ENCODE peak calls at places on chromosomes 5 and 9, in four cellular contexts. One of them, this sample, is unnamed.

GRCh38 chr9:90593646-90594045 is 49.0 kb downstream of the DIRAS2 start:
- DNase-seq in ovary: no peak
- DNase-seq in tibial artery: no peak
- DNase-seq in transverse colon: no peak
- DNase-seq in this sample: no peak

GRCh38 chr5:84430863-84431663 is 46.4 kb upstream of the EDIL3 start:
- DNase-seq in ovary: no peak
- DNase-seq in tibial artery: no peak
- DNase-seq in transverse colon: no peak
- DNase-seq in this sample: no peak

GRCh38 chr5:120457839-120458507 is 6.1 kb upstream of the PRR16 start:
- DNase-seq in ovary: peak; percentile 80
- DNase-seq in tibial artery: peak; percentile 81
- DNase-seq in transverse colon: peak; percentile 81
- DNase-seq in this sample: peak; percentile 88

GRCh38 chr9:69919461-69920061 is 98.9 kb downstream of the CFAP95 start:
- DNase-seq in ovary: no peak
- DNase-seq in tibial artery: no peak
- DNase-seq in transverse colon: no peak
- DNase-seq in this sample: no peak

GRCh38 chr5:177608243-177609075 is 8.5 kb downstream of the B4GALT7 start:
- DNase-seq in ovary: no peak
- DNase-seq in tibial artery: no peak
- DNase-seq in transverse colon: no peak
- DNase-seq in this sample: no peak

GRCh38 chr9:95157491-95158151 is 159.9 kb downstream of the FANCC start:
- DNase-seq in ovary: peak; percentile 76
- DNase-seq in tibial artery: peak; percentile 59
- DNase-seq in transverse colon: peak; percentile 24
- DNase-seq in this sample: peak; percentile 49

GRCh38 chr5:173595826-173596225 is 20.6 kb downstream of the BOD1 start:
- DNase-seq in ovary: no peak
- DNase-seq in tibial artery: no peak
- DNase-seq in transverse colon: no peak
- DNase-seq in this sample: no peak

GRCh38 chr9:38277601-38278200 is 114.8 kb upstream of the ALDH1B1 start:
- DNase-seq in ovary: no peak
- DNase-seq in tibial artery: no peak
- DNase-seq in transverse colon: peak; percentile 26
- DNase-seq in this sample: no peak

GRCh38 chr9:34102796-34103195 is 23.7 kb downstream of the DCAF12 start:
- DNase-seq in ovary: no peak
- DNase-seq in tibial artery: no peak
- DNase-seq in transverse colon: no peak
- DNase-seq in this sample: no peak

GRCh38 chr5:94094793-94095441 is 353.5 kb upstream of the POU5F2 start:
- DNase-seq in ovary: no peak
- DNase-seq in tibial artery: no peak
- DNase-seq in transverse colon: no peak
- DNase-seq in this sample: no peak

GRCh38 chr5:119269061-119269579 is 86.7 kb upstream of the TNFAIP8 start:
- DNase-seq in ovary: no peak
- DNase-seq in tibial artery: peak; percentile 26
- DNase-seq in transverse colon: peak; percentile 61
- DNase-seq in this sample: peak; percentile 51

GRCh38 chr5:174527936-174528557 is 196.3 kb upstream of the MSX2 start:
- DNase-seq in ovary: no peak
- DNase-seq in tibial artery: no peak
- DNase-seq in transverse colon: no peak
- DNase-seq in this sample: no peak

GRCh38 chr5:78677777-78678668 is 29.5 kb upstream of the LHFPL2 start:
- DNase-seq in ovary: peak; percentile 85
- DNase-seq in tibial artery: peak; percentile 85
- DNase-seq in transverse colon: peak; percentile 40
- DNase-seq in this sample: peak; percentile 40

GRCh38 chr5:143554194-143554717 is 150.8 kb upstream of the NR3C1 start:
- DNase-seq in ovary: no peak
- DNase-seq in tibial artery: no peak
- DNase-seq in transverse colon: no peak
- DNase-seq in this sample: no peak

GRCh38 chr9:37897665-37898064 is 6.3 kb downstream of the SLC25A51 start:
- DNase-seq in ovary: no peak
- DNase-seq in tibial artery: no peak
- DNase-seq in transverse colon: no peak
- DNase-seq in this sample: no peak

GRCh38 chr9:124355941-124356744 is 59.1 kb downstream of the PSMB7 start:
- DNase-seq in ovary: no peak
- DNase-seq in tibial artery: no peak
- DNase-seq in transverse colon: no peak
- DNase-seq in this sample: no peak

GRCh38 chr9:116900007-116900367 is 212.9 kb downstream of the TRIM32 start:
- DNase-seq in ovary: no peak
- DNase-seq in tibial artery: no peak
- DNase-seq in transverse colon: no peak
- DNase-seq in this sample: no peak

GRCh38 chr9:95058121-95058785 is 259.3 kb downstream of the FANCC start:
- DNase-seq in ovary: no peak
- DNase-seq in tibial artery: no peak
- DNase-seq in transverse colon: no peak
- DNase-seq in this sample: no peak

GRCh38 chr5:115098041-115098702 is 71.5 kb downstream of the TRIM36 start:
- DNase-seq in ovary: peak; percentile 30
- DNase-seq in tibial artery: no peak
- DNase-seq in transverse colon: peak; percentile 23
- DNase-seq in this sample: peak; percentile 42

GRCh38 chr5:104611419-104611818 is 1048.8 kb upstream of the NUDT12 start:
- DNase-seq in ovary: no peak
- DNase-seq in tibial artery: no peak
- DNase-seq in transverse colon: no peak
- DNase-seq in this sample: peak; percentile 2

GRCh38 chr9:135415586-135415985 is 64.0 kb upstream of the PPP1R26 start:
- DNase-seq in ovary: no peak
- DNase-seq in tibial artery: no peak
- DNase-seq in transverse colon: no peak
- DNase-seq in this sample: no peak

GRCh38 chr5:57417981-57418380 is 64.6 kb downstream of the ACTBL2 start:
- DNase-seq in ovary: no peak
- DNase-seq in tibial artery: no peak
- DNase-seq in transverse colon: no peak
- DNase-seq in this sample: no peak

GRCh38 chr5:66291771-66292170 is 147.7 kb downstream of the SREK1 start:
- DNase-seq in ovary: no peak
- DNase-seq in tibial artery: no peak
- DNase-seq in transverse colon: no peak
- DNase-seq in this sample: no peak

GRCh38 chr9:134152488-134152887 is 11.9 kb downstream of the RNU6ATAC start:
- DNase-seq in ovary: no peak
- DNase-seq in tibial artery: no peak
- DNase-seq in transverse colon: no peak
- DNase-seq in this sample: no peak

GRCh38 chr5:122639852-122640251 is 135.0 kb upstream of the SNX2 start:
- DNase-seq in ovary: no peak
- DNase-seq in tibial artery: no peak
- DNase-seq in transverse colon: no peak
- DNase-seq in this sample: no peak

GRCh38 chr5:145902421-145902820 is 29.6 kb upstream of the GRXCR2 start:
- DNase-seq in ovary: no peak
- DNase-seq in tibial artery: no peak
- DNase-seq in transverse colon: no peak
- DNase-seq in this sample: no peak
- H3K4me1 ChIP-seq in ovary: no peaks in the 10 kb centered on the region
- H3K4me1 ChIP-seq in tibial artery: no peaks in the 10 kb centered on the region
- H3K4me1 ChIP-seq in transverse colon: no peaks in the 10 kb centered on the region
- H3K4me1 ChIP-seq in this sample: peaks cover 4% of the 10 kb centered on the region

GRCh38 chr9:96524045-96524444 is 74.1 kb downstream of the HABP4 start:
- DNase-seq in ovary: no peak
- DNase-seq in tibial artery: no peak
- DNase-seq in transverse colon: no peak
- DNase-seq in this sample: no peak
- H3K4me3 ChIP-seq in ovary: no peak overlapping the region
- H3K4me3 ChIP-seq in tibial artery: peak overlapping the region; percentile 47
- H3K4me3 ChIP-seq in transverse colon: no peak overlapping the region
- H3K4me3 ChIP-seq in this sample: no peak overlapping the region

DNA sequence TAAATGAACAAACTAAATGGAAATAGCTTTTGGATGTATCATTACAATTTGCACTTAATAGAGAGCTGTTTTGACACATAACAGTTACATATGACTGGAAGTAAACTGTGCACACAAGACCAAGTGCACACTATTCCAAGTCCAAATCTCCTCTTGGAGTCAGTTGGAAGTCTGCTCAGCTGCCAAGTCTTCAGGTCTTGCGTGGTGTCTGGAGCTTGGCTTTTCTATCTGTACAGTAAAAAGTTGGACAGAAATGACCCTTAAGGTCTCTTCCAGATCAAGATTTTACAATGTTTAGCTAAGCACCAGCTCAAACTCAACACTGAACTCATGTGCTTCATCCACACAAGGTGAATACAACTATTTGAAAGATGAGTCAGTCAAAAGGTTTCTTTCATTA is 456.9 kb downstream of the RASEF start:
- DNase-seq in ovary: no peak
- DNase-seq in tibial artery: no peak
- DNase-seq in transverse colon: no peak
- DNase-seq in this sample: no peak
- H3K27ac ChIP-seq in ovary: no peak overlapping the region
- H3K27ac ChIP-seq in tibial artery: no peak overlapping the region
- H3K27ac ChIP-seq in transverse colon: no peak overlapping the region
- H3K27ac ChIP-seq in this sample: peak overlapping the region; percentile 82

GRCh38 chr5:141814064-141814982 is 63.9 kb downstream of the PCDH1 start:
- DNase-seq in ovary: no peak
- DNase-seq in tibial artery: no peak
- DNase-seq in transverse colon: peak; percentile 64
- DNase-seq in this sample: peak; percentile 48
- H3K4me1 ChIP-seq in ovary: no peaks in the 10 kb centered on the region
- H3K4me1 ChIP-seq in tibial artery: peaks cover 7% of the 10 kb centered on the region
- H3K4me1 ChIP-seq in transverse colon: peaks cover 5% of the 10 kb centered on the region
- H3K4me1 ChIP-seq in this sample: peaks cover 6% of the 10 kb centered on the region

DNA sequence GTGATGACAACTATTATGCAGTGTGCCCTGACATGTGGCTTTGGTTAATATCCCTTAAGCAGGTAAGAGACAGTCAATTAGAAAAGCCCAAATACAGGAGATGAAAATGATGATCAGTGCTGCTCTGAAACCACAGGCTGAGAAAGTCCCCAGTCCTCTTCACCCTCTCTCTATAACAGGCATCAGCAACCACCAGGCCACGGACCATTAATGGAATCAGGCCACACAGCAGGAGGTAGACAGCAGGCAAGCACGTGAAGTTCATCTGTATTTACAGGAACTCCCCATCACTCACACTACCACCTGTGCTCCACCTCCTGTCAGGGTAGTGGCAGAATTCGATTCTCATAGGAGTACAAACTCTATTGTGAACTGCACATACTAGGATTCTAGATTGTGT is 591.6 kb upstream of the CYLC2 start:
- DNase-seq in ovary: no peak
- DNase-seq in tibial artery: no peak
- DNase-seq in transverse colon: no peak
- DNase-seq in this sample: no peak
- H3K4me3 ChIP-seq in ovary: no peak overlapping the region
- H3K4me3 ChIP-seq in tibial artery: no peak overlapping the region
- H3K4me3 ChIP-seq in transverse colon: no peak overlapping the region
- H3K4me3 ChIP-seq in this sample: no peak overlapping the region

GRCh38 chr9:129740174-129740573 is 12.7 kb downstream of the PTGES start:
- DNase-seq in ovary: no peak
- DNase-seq in tibial artery: no peak
- DNase-seq in transverse colon: no peak
- DNase-seq in this sample: no peak

GRCh38 chr9:129739432-129739831 is 13.4 kb downstream of the PTGES start:
- DNase-seq in ovary: no peak
- DNase-seq in tibial artery: no peak
- DNase-seq in transverse colon: no peak
- DNase-seq in this sample: no peak

GRCh38 chr9:129735546-129735945 is 17.3 kb downstream of the PTGES start:
- DNase-seq in ovary: no peak
- DNase-seq in tibial artery: no peak
- DNase-seq in transverse colon: no peak
- DNase-seq in this sample: no peak

GRCh38 chr9:129736334-129736733 is 16.5 kb downstream of the PTGES start:
- DNase-seq in ovary: no peak
- DNase-seq in tibial artery: no peak
- DNase-seq in transverse colon: no peak
- DNase-seq in this sample: no peak

DNA sequence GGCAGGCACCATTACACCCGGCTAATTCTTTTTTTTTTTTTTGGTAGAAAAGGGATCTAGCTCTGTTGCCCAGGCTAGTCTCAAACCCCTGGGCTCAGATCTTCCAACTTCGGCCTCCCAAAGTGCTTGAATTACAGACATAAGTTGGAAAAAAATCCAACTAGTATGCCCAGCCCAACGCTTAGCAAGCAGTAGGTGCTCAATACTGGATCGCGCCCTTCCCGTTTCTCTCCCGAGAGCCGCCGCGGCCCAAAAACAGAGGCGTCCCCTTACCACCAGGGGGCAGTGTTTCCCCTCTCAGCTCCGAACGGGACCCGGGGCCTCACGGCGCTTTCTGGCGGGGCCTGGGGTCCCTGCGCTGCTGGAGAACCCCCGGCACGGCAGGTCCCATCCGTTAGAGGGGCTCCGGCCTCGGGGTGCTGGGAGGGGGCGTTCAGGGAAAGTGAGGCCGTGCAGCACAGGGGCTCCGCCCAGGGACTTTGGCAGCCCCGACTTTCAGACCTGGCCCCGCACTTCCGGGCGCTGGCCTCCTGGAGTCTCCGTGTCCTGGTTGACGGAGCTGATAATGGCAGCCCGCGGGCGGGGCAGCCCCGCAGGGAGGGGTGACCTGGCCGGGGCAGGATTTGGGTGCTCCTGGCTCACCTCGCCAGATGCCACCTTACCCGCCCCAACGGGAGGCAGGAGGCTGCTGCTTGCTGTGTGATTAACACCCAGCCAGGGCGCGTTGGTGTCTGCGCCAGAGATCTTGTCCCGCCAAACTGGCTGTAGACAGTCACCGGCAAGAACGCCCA is 15.2 kb downstream of the PTGES start:
- DNase-seq in ovary: peak; percentile 87
- DNase-seq in tibial artery: peak; percentile 79
- DNase-seq in transverse colon: peak; percentile 90
- DNase-seq in this sample: peak; percentile 86
- H3K27ac ChIP-seq in ovary: peak overlapping the region; percentile 44
- H3K27ac ChIP-seq in tibial artery: peak overlapping the region; percentile 60
- H3K27ac ChIP-seq in transverse colon: peak overlapping the region; percentile 43
- H3K27ac ChIP-seq in this sample: peak overlapping the region; percentile 49

This sample was measured in body of pancreas.